ENCODE peak calls at places on chromosomes 3 and 15, in nine cellular contexts. I is GM20000, Q is foreskin fibroblast, U is lower leg skin, F is neural progenitor cell, Y is BJ, E is GM23338, H is fibroblast of pulmonary artery, G is WTC11. P is an unnamed sample.

GRCh38 chr3:125381743-125382142 is 6.6 kb upstream of the ZNF148 start:
- DNase-seq in I (no peak), Q (peak), U (no peak), F (no peak), Y (no peak), E (no peak), H (no peak), G (no peak), P (no peak)

GRCh38 chr15:42491540-42492225 is 742 bp upstream of the ZNF106 start:
- DNase-seq in I (no peak), Q (peak), U (no peak), F (no peak), Y (peak), E (no peak), H (peak), G (no peak), P (no peak)

GRCh38 chr3:60323651-60324050 is 927.6 kb downstream of the FHIT start:
- DNase-seq in I (no peak), Q (no peak), U (no peak), F (peak), Y (no peak), E (peak), H (no peak), G (no peak), P (no peak)

GRCh38 chr3:118970819-118971218 is 63.8 kb downstream of the IGSF11 start:
- DNase-seq in I (no peak), Q (no peak), U (no peak), F (no peak), Y (no peak), E (no peak), H (no peak), G (no peak), P (no peak)

GRCh38 chr15:96947830-96948229 is 617.3 kb downstream of the NR2F2 start:
- DNase-seq in I (no peak), Q (no peak), U (no peak), F (peak), Y (no peak), E (peak), H (peak), G (peak), P (no peak)

GRCh38 chr3:195114026-195114425 is 156.9 kb downstream of the XXYLT1 start:
- DNase-seq in I (no peak), Q (no peak), U (no peak), F (no peak), Y (no peak), E (no peak), H (no peak), G (no peak), P (no peak)

GRCh38 chr15:90954712-90955671 is at the start of gene RCCD1:
- DNase-seq in I (peak), Q (peak), U (peak), F (peak), Y (peak), E (peak), H (peak), G (peak), P (peak)

GRCh38 chr3:171229173-171229572 is 202.7 kb upstream of the SLC2A2 start:
- DNase-seq in I (no peak), Q (no peak), U (no peak), F (no peak), Y (no peak), E (no peak), H (no peak), G (no peak), P (no peak)

GRCh38 chr3:189040934-189041333 is 130.8 kb upstream of the TPRG1 start:
- DNase-seq in I (no peak), Q (no peak), U (no peak), F (no peak), Y (no peak), E (no peak), H (no peak), G (no peak), P (no peak)

GRCh38 chr3:174162550-174162949 is 696.6 kb upstream of the NAALADL2 start:
- DNase-seq in I (no peak), Q (peak), U (no peak), F (no peak), Y (no peak), E (no peak), H (no peak), G (no peak), P (no peak)

GRCh38 chr3:123559040-123559861 is 25.6 kb downstream of the HACD2 start:
- DNase-seq in I (peak), Q (peak), U (peak), F (peak), Y (no peak), E (peak), H (peak), G (no peak), P (peak)

GRCh38 chr15:70870066-70870465 is 16.1 kb upstream of the LARP6 start:
- DNase-seq in I (no peak), Q (peak), U (no peak), F (no peak), Y (no peak), E (no peak), H (peak), G (no peak), P (peak)

GRCh38 chr3:157261000-157261399 is 101.1 kb upstream of the CCNL1 start:
- DNase-seq in I (no peak), Q (peak), U (no peak), F (no peak), Y (peak), E (no peak), H (peak), G (no peak), P (no peak)

GRCh38 chr3:149473314-149473990 is 1.0 kb upstream of the TM4SF4 start:
- DNase-seq in I (no peak), Q (peak), U (peak), F (no peak), Y (peak), E (peak), H (peak), G (no peak), P (no peak)

GRCh38 chr15:98304366-98304765 is 343.9 kb downstream of the ARRDC4 start:
- DNase-seq in I (no peak), Q (no peak), U (no peak), F (no peak), Y (no peak), E (no peak), H (no peak), G (no peak), P (no peak)

GRCh38 chr15:98312913-98313312 is 335.4 kb upstream of the IGF1R start:
- DNase-seq in I (no peak), Q (no peak), U (no peak), F (no peak), Y (no peak), E (no peak), H (no peak), G (no peak), P (no peak)

GRCh38 chr15:98311566-98312188 is 336.7 kb upstream of the IGF1R start:
- DNase-seq in I (peak), Q (peak), U (peak), F (peak), Y (peak), E (peak), H (peak), G (peak), P (peak)

DNA sequence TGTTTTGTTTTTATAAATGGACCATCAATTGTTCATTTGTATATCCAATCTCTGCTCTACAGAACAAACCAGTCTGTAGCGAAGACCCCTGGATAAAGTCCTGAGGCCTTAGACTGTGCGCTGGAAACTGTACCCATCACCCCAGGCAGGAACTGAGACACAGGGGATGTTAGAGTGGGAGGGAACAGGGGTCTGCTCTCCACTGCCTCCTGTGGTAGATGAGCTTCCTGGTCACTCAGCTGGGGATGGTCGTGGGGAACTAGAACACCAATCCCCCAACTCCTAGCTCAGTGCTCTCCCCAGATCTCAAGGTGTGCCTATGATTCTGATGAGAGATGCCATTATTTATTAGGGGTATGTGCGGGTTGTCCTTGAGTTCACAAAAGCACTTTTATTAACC is 340.2 kb upstream of the IGF1R start:
- DNase-seq in I (no peak), Q (no peak), U (no peak), F (no peak), Y (no peak), E (peak), H (no peak), G (no peak), P (no peak)
- TF ChIP-seq CTCF in I (no peak), Q (no peak), U (no peak), F (no peak), Y (no peak), E (peak), H (no peak), G (no peak), P (no peak)

DNA sequence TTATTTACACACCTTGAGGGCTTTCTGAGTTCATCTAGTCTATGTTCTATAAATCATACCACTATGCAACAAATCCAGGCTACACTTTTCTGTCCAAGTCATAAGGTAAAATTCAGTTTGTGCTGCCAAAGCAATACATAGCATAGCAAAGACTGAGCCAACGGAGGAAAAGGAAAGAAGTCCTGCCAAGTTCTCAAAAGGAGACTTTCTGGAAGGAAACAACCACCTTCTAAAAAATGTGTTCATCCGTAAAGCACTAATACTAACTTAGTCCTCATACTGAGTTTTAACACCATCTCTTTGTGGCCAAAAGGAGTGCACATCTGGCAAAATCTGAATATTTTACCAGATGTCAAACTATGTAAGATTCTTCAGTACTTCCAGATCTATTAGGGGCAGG is 620.2 kb downstream of the RBMS3 start:
- DNase-seq in I (no peak), Q (no peak), U (no peak), F (no peak), Y (no peak), E (no peak), H (peak), G (no peak), P (no peak)
- TF ChIP-seq CTCF in I (no peak), Q (no peak), U (no peak), F (no peak), Y (no peak), E (no peak), H (no peak), G (no peak), P (no peak)

DNA sequence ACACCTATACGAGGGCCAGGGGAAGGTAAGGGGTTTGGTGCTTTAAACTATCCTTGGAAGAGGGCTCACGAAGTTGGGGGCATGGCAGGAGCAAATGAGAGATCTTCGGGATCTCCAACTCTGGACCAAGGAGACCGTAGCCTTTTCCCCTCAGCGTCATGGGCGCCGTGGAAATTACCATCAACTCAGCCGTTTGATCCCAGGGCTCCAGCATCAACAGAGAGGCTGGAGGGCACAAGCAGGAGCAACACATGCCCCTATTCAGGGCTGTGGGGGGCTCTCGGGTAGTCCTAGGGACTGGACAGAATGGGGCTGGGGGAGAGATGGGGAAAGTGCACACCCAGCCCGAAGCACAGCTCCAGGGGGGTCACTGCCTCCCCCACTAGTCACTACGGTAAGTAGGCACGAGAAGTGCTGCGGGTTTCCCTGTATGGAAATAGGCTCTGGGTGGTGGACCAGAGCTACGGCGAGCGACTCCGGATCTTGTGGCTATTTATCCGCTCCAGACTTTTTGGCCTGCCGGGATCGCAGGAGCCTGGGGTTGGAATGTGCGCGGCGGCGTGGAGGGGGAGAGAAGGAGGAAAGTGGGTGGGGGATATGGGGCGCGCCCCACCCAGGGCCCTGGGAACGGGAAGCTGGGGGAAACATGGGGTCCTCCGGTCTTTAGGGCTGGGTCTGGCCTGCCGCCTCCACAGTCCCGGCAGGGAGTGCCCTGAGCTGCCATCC is 539 bp upstream of the LAMB2 start:
- DNase-seq in I (no peak), Q (peak), U (peak), F (peak), Y (peak), E (peak), H (peak), G (peak), P (no peak)
- TF ChIP-seq CTCF in I (no peak), Q (no peak), U (no peak), F (no peak), Y (no peak), E (no peak), H (no peak), G (no peak), P (no peak)

GRCh38 chr3:14262867-14263266 is 84.2 kb downstream of the LSM3 start:
- DNase-seq in I (no peak), Q (no peak), U (no peak), F (no peak), Y (no peak), E (no peak), H (no peak), G (no peak), P (no peak)

GRCh38 chr3:14262212-14262611 is 83.6 kb downstream of the LSM3 start:
- DNase-seq in I (no peak), Q (no peak), U (no peak), F (no peak), Y (no peak), E (no peak), H (peak), G (no peak), P (no peak)

GRCh38 chr3:14263317-14264005 is 84.8 kb downstream of the LSM3 start:
- DNase-seq in I (no peak), Q (no peak), U (no peak), F (no peak), Y (no peak), E (no peak), H (no peak), G (no peak), P (no peak)

GRCh38 chr3:14258906-14259904 is 80.6 kb downstream of the LSM3 start:
- DNase-seq in I (no peak), Q (no peak), U (no peak), F (no peak), Y (no peak), E (no peak), H (no peak), G (no peak), P (no peak)

DNA sequence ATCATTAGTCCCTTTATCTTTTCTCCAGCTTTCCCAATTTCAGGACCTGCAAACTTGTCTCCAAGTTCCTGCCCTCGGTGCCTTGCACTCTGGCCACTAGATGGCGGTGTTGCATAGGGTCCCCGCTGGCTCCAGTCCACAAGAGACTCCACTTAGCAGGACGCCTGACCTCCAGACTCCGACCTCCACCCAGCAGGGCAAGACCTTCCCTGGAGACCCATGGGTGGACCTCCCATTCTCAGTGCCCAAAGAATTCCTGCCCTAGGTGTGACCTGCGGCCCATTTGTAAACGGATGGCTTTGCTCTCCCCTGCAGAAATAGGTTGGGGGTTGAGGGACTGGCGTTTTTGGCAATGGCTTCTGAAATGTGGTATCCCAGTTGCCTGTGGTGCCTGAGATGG is 82.6 kb downstream of the LSM3 start:
- DNase-seq in I (peak), Q (peak), U (peak), F (peak), Y (peak), E (peak), H (peak), G (peak), P (peak)
- TF ChIP-seq CTCF in I (peak), Q (peak), U (no peak), F (peak), Y (peak), E (peak), H (peak), G (peak), P (peak)

P was measured in GM13977.